ENCODE peak calls at places on chromosomes 16 and 17, in nine cellular contexts. E, Z, A, F, R, O, J, Y and X are unnamed samples.

GRCh38 chr17:42421479-42422332 is 1.4 kb downstream of the CAVIN1 start:
- DNase-seq in E (no peak), Z (peak), A (no peak), F (no peak), R (peak), O (peak), J (no peak), Y (peak), X (no peak)

GRCh38 chr16:89172171-89172900 is 788 bp downstream of the CDH15 start:
- DNase-seq in E (no peak), Z (no peak), A (no peak), F (no peak), R (no peak), O (no peak), J (no peak), Y (no peak), X (no peak)

GRCh38 chr16:72493681-72494415 is 321.9 kb upstream of the PMFBP1 start:
- DNase-seq in E (no peak), Z (no peak), A (no peak), F (no peak), R (no peak), O (peak), J (peak), Y (no peak), X (no peak)

GRCh38 chr17:42284020-42284369 is 4.3 kb upstream of the STAT5A start:
- DNase-seq in E (no peak), Z (no peak), A (no peak), F (no peak), R (no peak), O (no peak), J (no peak), Y (no peak), X (no peak)

GRCh38 chr16:72850863-72851262 is 197.1 kb downstream of the ZFHX3 start:
- DNase-seq in E (no peak), Z (no peak), A (no peak), F (no peak), R (peak), O (peak), J (no peak), Y (no peak), X (no peak)

GRCh38 chr17:67082110-67082509 is 37.8 kb downstream of the CACNG1 start:
- DNase-seq in E (no peak), Z (no peak), A (no peak), F (no peak), R (no peak), O (no peak), J (no peak), Y (no peak), X (peak)

GRCh38 chr16:4519274-4520058 is 19.1 kb downstream of the CDIP1 start:
- DNase-seq in E (no peak), Z (no peak), A (no peak), F (no peak), R (no peak), O (no peak), J (no peak), Y (no peak), X (no peak)

GRCh38 chr17:33962857-33963655 is 292.0 kb upstream of the CCL2 start:
- DNase-seq in E (no peak), Z (no peak), A (no peak), F (no peak), R (no peak), O (no peak), J (no peak), Y (no peak), X (no peak)

GRCh38 chr16:56195151-56195550 is 3.9 kb downstream of the GNAO1 start:
- DNase-seq in E (no peak), Z (peak), A (no peak), F (no peak), R (no peak), O (no peak), J (no peak), Y (no peak), X (no peak)

GRCh38 chr16:88856122-88856827 is 472 bp downstream of the GALNS start:
- DNase-seq in E (no peak), Z (no peak), A (peak), F (peak), R (no peak), O (no peak), J (no peak), Y (peak), X (no peak)

GRCh38 chr17:60410001-60410400 is 12.3 kb upstream of the CHCT1 start:
- DNase-seq in E (no peak), Z (no peak), A (no peak), F (no peak), R (no peak), O (no peak), J (no peak), Y (no peak), X (no peak)

GRCh38 chr16:28589069-28589468 is 7.8 kb downstream of the SULT1A2 start:
- DNase-seq in E (no peak), Z (no peak), A (no peak), F (no peak), R (no peak), O (no peak), J (no peak), Y (no peak), X (no peak)

GRCh38 chr17:47719411-47720152 is 13.5 kb upstream of the TBX21 start:
- DNase-seq in E (no peak), Z (peak), A (no peak), F (no peak), R (no peak), O (peak), J (peak), Y (no peak), X (no peak)

GRCh38 chr17:9291912-9292562 is 270.7 kb downstream of the NTN1 start:
- DNase-seq in E (peak), Z (peak), A (peak), F (peak), R (no peak), O (peak), J (no peak), Y (peak), X (peak)

GRCh38 chr16:54273566-54273965 is 13.0 kb downstream of the IRX3 start:
- DNase-seq in E (no peak), Z (no peak), A (no peak), F (no peak), R (no peak), O (no peak), J (no peak), Y (no peak), X (no peak)

GRCh38 chr16:81532491-81533174 is 88.0 kb downstream of the CMIP start:
- DNase-seq in E (no peak), Z (no peak), A (no peak), F (peak), R (no peak), O (no peak), J (no peak), Y (no peak), X (no peak)

GRCh38 chr16:17231972-17232371 is 238.8 kb downstream of the XYLT1 start:
- DNase-seq in E (no peak), Z (no peak), A (no peak), F (no peak), R (no peak), O (no peak), J (no peak), Y (no peak), X (no peak)

GRCh38 chr17:57629470-57629869 is 115.6 kb downstream of the CCDC182 start:
- DNase-seq in E (no peak), Z (peak), A (no peak), F (peak), R (no peak), O (no peak), J (no peak), Y (no peak), X (no peak)

DNA sequence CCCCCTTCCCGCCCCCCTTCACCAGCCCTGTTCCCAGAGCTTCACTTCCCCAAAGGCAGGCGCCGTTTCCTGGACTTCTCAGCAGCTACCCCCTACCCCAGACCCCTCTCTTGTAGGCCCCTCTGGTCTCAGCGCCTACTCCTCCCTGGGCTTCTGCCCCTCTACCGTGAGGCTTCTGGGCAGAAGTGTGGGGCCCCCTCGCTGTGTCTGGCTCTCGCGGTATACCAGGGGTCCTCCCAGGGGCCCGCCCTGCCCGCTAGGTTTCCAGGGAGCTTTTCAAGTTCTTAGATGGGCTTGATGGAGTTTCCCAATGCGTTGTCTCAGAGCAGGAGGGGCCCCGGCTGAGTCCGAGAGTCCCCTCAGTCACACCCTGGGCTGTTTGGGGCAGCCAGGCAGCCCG is 247.1 kb downstream of the SEC14L1 start:
- DNase-seq in E (no peak), Z (no peak), A (no peak), F (no peak), R (no peak), O (no peak), J (no peak), Y (no peak), X (no peak)
- H3K4me3 ChIP-seq in E (no peak), Z (no peak), A (no peak), F (no peak), R (no peak), O (no peak), J (no peak), Y (no peak), X (no peak)

GRCh38 chr16:1343428-1344242 is 8.0 kb downstream of the TSR3 start:
- DNase-seq in E (no peak), Z (no peak), A (no peak), F (no peak), R (no peak), O (no peak), J (no peak), Y (no peak), X (no peak)

GRCh38 chr16:1341495-1342388 is 8.3 kb downstream of the BAIAP3 start:
- DNase-seq in E (no peak), Z (no peak), A (no peak), F (no peak), R (no peak), O (no peak), J (no peak), Y (no peak), X (no peak)

GRCh38 chr16:1344499-1344898 is 7.2 kb downstream of the TSR3 start:
- DNase-seq in E (no peak), Z (no peak), A (no peak), F (no peak), R (no peak), O (no peak), J (no peak), Y (no peak), X (no peak)

GRCh38 chr16:1340730-1341494 is 7.5 kb downstream of the BAIAP3 start:
- DNase-seq in E (no peak), Z (no peak), A (no peak), F (no peak), R (no peak), O (no peak), J (no peak), Y (no peak), X (no peak)

DNA sequence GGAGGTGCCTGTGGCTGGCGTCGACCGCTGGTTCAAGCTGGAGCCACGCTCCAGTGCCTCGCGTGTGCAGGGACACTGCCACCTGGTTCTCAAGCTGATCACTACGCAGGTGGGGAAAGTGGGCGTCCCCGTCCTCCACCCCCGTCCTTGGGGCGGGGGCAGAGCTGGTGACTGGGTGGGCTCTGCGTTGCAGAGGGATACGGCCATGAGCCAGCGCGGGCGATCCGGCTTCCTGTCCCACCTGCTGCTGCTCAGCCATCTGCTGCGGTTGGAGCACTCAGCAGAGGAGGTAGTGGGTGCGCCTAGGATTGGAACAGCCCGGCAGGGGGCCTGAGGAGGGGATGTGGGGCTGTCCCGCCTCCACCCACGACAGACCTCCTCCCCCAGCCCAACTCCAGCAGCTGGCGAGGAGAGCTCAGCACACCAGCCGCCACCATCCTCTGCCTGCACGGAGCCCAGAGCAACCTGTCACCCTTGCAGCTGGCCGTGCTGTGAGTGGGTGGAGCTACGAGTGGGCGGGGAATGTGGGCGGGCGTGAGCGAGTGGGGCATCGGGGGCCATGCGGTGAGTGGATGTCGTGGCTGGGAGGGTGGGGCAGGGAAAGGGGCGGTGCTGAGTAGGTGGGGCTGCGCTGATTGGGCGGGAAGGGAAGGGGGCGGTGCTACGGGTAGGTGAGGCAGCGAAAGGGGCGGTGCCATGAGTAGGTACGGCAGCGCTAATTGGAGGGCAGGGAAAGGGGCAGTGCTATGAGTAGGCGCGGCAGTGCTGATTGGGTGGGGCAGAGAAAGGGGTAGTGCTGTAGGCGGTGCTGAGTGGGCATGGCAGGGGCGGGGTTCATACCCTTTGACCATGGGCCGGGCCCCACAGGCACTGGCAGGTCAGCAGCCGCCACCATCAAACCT is 8.9 kb downstream of the TSR3 start:
- DNase-seq in E (peak), Z (peak), A (peak), F (peak), R (peak), O (peak), J (peak), Y (peak), X (peak)
- H3K4me3 ChIP-seq in E (peak), Z (no peak), A (peak), F (peak), R (peak), O (no peak), J (no peak), Y (peak), X (peak)

DNA sequence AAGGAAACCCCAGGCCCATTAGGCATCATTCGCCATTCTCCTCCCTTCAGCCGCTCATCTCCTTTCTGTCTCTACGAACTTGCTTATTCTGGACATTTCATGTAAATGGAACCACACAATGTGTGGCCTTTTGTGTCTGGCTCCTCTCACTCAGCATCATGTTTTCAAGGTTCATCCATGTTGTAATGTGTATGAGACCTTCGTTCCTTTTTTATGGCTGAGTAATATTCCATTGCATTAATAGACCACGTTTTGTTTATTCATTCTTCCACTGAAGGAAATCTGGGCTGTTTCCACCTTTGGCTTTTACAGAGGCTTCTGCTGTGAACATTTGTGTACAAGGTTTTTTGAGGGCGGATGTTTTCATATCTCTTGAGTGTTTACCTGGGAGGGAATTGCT is 3.2 kb downstream of the CRISPLD2 start:
- DNase-seq in E (no peak), Z (no peak), A (no peak), F (no peak), R (no peak), O (no peak), J (no peak), Y (no peak), X (no peak)
- H3K4me3 ChIP-seq in E (no peak), Z (no peak), A (no peak), F (no peak), R (peak), O (no peak), J (no peak), Y (no peak), X (no peak)

DNA sequence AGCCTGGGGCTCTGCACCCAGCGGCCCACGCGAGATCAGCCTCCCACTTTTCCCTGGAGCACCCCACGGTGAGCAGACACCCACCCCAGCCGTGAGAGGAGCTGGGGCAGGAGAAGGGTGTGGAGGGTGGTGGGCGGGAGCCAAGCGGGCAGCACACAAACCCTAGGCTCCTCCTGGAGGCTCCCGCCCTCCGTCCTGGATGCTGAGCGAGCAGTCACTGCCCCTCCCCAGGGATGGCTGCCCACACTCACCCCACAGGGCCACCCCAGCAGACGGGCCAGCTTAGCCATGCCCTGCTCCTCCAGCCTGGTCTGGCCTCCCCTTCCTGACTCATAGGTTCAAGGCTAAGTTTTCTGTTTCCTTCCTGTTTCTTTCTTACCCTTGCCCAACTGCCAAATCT is 15.7 kb upstream of the ABCC3 start:
- DNase-seq in E (no peak), Z (peak), A (no peak), F (no peak), R (no peak), O (no peak), J (no peak), Y (no peak), X (no peak)
- H3K4me3 ChIP-seq in E (no peak), Z (no peak), A (no peak), F (no peak), R (no peak), O (no peak), J (no peak), Y (no peak), X (no peak)

GRCh38 chr17:27558842-27559505 is 72.0 kb upstream of the LGALS9 start:
- DNase-seq in E (no peak), Z (no peak), A (no peak), F (peak), R (no peak), O (no peak), J (no peak), Y (no peak), X (no peak)
- H3K4me3 ChIP-seq in E (peak), Z (no peak), A (no peak), F (no peak), R (no peak), O (no peak), J (no peak), Y (no peak), X (no peak)